ENCODE peak calls at places on chromosome 16, in seven cellular contexts. X is stomach; M is heart left ventricle; E is adrenal gland; K is effector memory CD4-positive, alpha-beta T cell; V is GM23248; I is lower lobe of right lung. H is an unnamed sample.
A peak's percentile ranks its signal among the peaks of the same experiment; 100 is the strongest.

GRCh38 chr16:6382787-6383515 is 949.7 kb upstream of the RBFOX1 start:
- DNase-seq in X (no peak), M (no peak), E (no peak), K (no peak), V (no peak), I (no peak), H (no peak)

GRCh38 chr16:4271176-4272113 is 1.4 kb downstream of the TFAP4 start:
- DNase-seq in X (peak; percentile 92), M (peak; percentile 93), E (peak; percentile 95), K (peak; percentile 66), V (peak; percentile 97), I (peak; percentile 97), H (peak; percentile 98)

GRCh38 chr16:30094541-30095165 is 1.4 kb downstream of the YPEL3 start:
- DNase-seq in X (no peak), M (no peak), E (no peak), K (no peak), V (no peak), I (no peak), H (no peak)

GRCh38 chr16:3235856-3236669 is 1.1 kb upstream of the ZNF200 start:
- DNase-seq in X (peak; percentile 40), M (peak; percentile 23), E (peak; percentile 39), K (peak; percentile 80), V (peak; percentile 49), I (peak; percentile 85), H (peak; percentile 73)

GRCh38 chr16:67100569-67101300 is 9.0 kb upstream of the PHAF1 start:
- DNase-seq in X (no peak), M (no peak), E (no peak), K (no peak), V (peak; percentile 55), I (no peak), H (no peak)

GRCh38 chr16:81633147-81633619 is 145.9 kb upstream of the PLCG2 start:
- DNase-seq in X (no peak), M (no peak), E (no peak), K (no peak), V (no peak), I (no peak), H (no peak)

GRCh38 chr16:84854759-84855158 is 35.0 kb downstream of the CRISPLD2 start:
- DNase-seq in X (no peak), M (no peak), E (no peak), K (no peak), V (no peak), I (no peak), H (no peak)

GRCh38 chr16:67082891-67083290 is 26.9 kb upstream of the PHAF1 start:
- DNase-seq in X (no peak), M (no peak), E (no peak), K (no peak), V (peak; percentile 47), I (no peak), H (no peak)

GRCh38 chr16:28324235-28324886 is 32.0 kb downstream of the SBK1 start:
- DNase-seq in X (peak; percentile 25), M (no peak), E (no peak), K (no peak), V (no peak), I (no peak), H (no peak)

GRCh38 chr16:66476328-66477027 is 49.4 kb downstream of the BEAN1 start:
- DNase-seq in X (no peak), M (no peak), E (no peak), K (no peak), V (peak; percentile 27), I (no peak), H (no peak)

GRCh38 chr16:87575027-87575804 is 27.1 kb upstream of the JPH3 start:
- DNase-seq in X (no peak), M (no peak), E (no peak), K (no peak), V (no peak), I (no peak), H (no peak)

GRCh38 chr16:52265446-52265861 is 281.5 kb downstream of the TOX3 start:
- DNase-seq in X (no peak), M (no peak), E (no peak), K (no peak), V (no peak), I (no peak), H (no peak)

GRCh38 chr16:16017812-16018211 is 68.4 kb downstream of the ABCC1 start:
- DNase-seq in X (no peak), M (no peak), E (no peak), K (no peak), V (no peak), I (no peak), H (no peak)

GRCh38 chr16:89194340-89195311 is 5.7 kb downstream of the SLC22A31 start:
- DNase-seq in X (no peak), M (no peak), E (no peak), K (no peak), V (no peak), I (peak; percentile 45), H (no peak)

GRCh38 chr16:885391-885790 is 84.9 kb upstream of the GNG13 start:
- DNase-seq in X (no peak), M (no peak), E (no peak), K (no peak), V (no peak), I (peak; percentile 6), H (no peak)

GRCh38 chr16:84599528-84600202 is 18.2 kb downstream of the COTL1 start:
- DNase-seq in X (peak; percentile 51), M (peak; percentile 40), E (peak; percentile 63), K (no peak), V (peak; percentile 87), I (peak; percentile 89), H (peak; percentile 83)

GRCh38 chr16:71552698-71553503 is 24.0 kb downstream of the TAT start:
- DNase-seq in X (no peak), M (no peak), E (no peak), K (no peak), V (no peak), I (no peak), H (no peak)

GRCh38 chr16:28195859-28196258 is 15.9 kb downstream of the XPO6 start:
- DNase-seq in X (no peak), M (no peak), E (no peak), K (no peak), V (no peak), I (no peak), H (no peak)

GRCh38 chr16:82713778-82714177 is 87.0 kb downstream of the CDH13 start:
- DNase-seq in X (no peak), M (no peak), E (no peak), K (no peak), V (no peak), I (no peak), H (no peak)

GRCh38 chr16:72126429-72126765 is 32.8 kb downstream of the DHX38 start:
- DNase-seq in X (no peak), M (no peak), E (peak; percentile 17), K (no peak), V (no peak), I (no peak), H (no peak)

GRCh38 chr16:12340151-12340733 is 363.7 kb downstream of the SNX29 start:
- DNase-seq in X (peak; percentile 41), M (no peak), E (peak; percentile 34), K (no peak), V (peak; percentile 85), I (no peak), H (no peak)

GRCh38 chr16:67233596-67233995 is 6.7 kb downstream of the TMEM208 start:
- DNase-seq in X (no peak), M (no peak), E (no peak), K (no peak), V (no peak), I (no peak), H (peak; percentile 19)

GRCh38 chr16:84829168-84829965 is 9.6 kb downstream of the CRISPLD2 start:
- DNase-seq in X (no peak), M (no peak), E (no peak), K (no peak), V (peak; percentile 81), I (no peak), H (peak; percentile 82)

GRCh38 chr16:16149710-16150116 is 73.6 kb downstream of the ABCC6 start:
- DNase-seq in X (no peak), M (no peak), E (no peak), K (no peak), V (no peak), I (no peak), H (no peak)

GRCh38 chr16:3738541-3738940 is 21.2 kb upstream of the TRAP1 start:
- DNase-seq in X (no peak), M (no peak), E (no peak), K (no peak), V (no peak), I (no peak), H (peak; percentile 11)

GRCh38 chr16:82340531-82340930 is 170.5 kb upstream of the MPHOSPH6 start:
- DNase-seq in X (no peak), M (no peak), E (no peak), K (no peak), V (no peak), I (no peak), H (no peak)

GRCh38 chr16:66168777-66169176 is 197.7 kb upstream of the CDH5 start:
- DNase-seq in X (no peak), M (no peak), E (no peak), K (no peak), V (peak; percentile 19), I (no peak), H (no peak)

GRCh38 chr16:67528870-67529638 is 425 bp downstream of the RIPOR1 start:
- DNase-seq in X (no peak), M (peak; percentile 55), E (peak; percentile 49), K (no peak), V (peak; percentile 86), I (peak; percentile 70), H (peak; percentile 82)

GRCh38 chr16:84331998-84332780 is 36.1 kb upstream of the ATP2C2 start:
- DNase-seq in X (no peak), M (no peak), E (no peak), K (no peak), V (peak; percentile 61), I (no peak), H (no peak)

GRCh38 chr16:35711435-35711834 is 2252.0 kb downstream of the TP53TG3F start:
- DNase-seq in X (no peak), M (no peak), E (no peak), K (no peak), V (no peak), I (no peak), H (no peak)
- H3K9me3 ChIP-seq in X (no peaks in the 10 kb centered on the region), M (no peaks in the 10 kb centered on the region), E (no peaks in the 10 kb centered on the region), K (peaks cover 28% of the 10 kb centered on the region), V (no peaks in the 10 kb centered on the region), I (peaks cover 17% of the 10 kb centered on the region), H (no peaks in the 10 kb centered on the region)

DNA sequence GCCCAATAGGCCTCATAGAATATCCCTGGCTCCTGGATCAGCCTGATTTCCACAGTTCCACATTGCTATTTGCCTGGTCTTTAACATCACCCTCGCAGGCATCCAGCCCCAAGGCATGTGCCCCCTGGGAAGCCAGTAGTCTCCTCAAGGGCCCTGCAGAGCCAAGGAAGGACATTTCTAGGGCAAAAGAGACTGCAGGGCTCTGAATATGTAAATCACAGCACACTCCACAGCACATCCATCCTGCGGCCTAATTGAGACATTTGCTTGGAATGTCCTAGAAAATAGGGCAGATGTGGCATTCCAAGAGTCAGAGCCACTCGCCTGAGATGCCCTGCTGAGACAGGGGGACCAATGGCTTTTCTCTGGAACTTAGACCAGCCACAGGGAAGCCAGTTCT is 11.4 kb upstream of the C16orf78 start:
- DNase-seq in X (no peak), M (no peak), E (no peak), K (no peak), V (no peak), I (no peak), H (no peak)
- H3K27me3 ChIP-seq in X (peaks cover 4% of the 10 kb centered on the region), M (no peaks in the 10 kb centered on the region), E (no peaks in the 10 kb centered on the region), K (no peaks in the 10 kb centered on the region), V (no peaks in the 10 kb centered on the region), I (no peaks in the 10 kb centered on the region), H (no peaks in the 10 kb centered on the region)

GRCh38 chr16:56611281-56611833 is 3.0 kb downstream of the MT2A start:
- DNase-seq in X (peak; percentile 69), M (peak; percentile 72), E (peak; percentile 96), K (no peak), V (peak; percentile 75), I (no peak), H (peak; percentile 83)
- H3K4me1 ChIP-seq in X (peaks cover 53% of the 10 kb centered on the region), M (peaks cover 35% of the 10 kb centered on the region), E (peaks cover 39% of the 10 kb centered on the region), K (peaks cover 36% of the 10 kb centered on the region), V (peaks cover 74% of the 10 kb centered on the region), I (peaks cover 42% of the 10 kb centered on the region), H (peaks cover 11% of the 10 kb centered on the region)

GRCh38 chr16:62883526-62883925 is 847.3 kb upstream of the CDH8 start:
- DNase-seq in X (no peak), M (no peak), E (no peak), K (no peak), V (no peak), I (no peak), H (no peak)
- H3K9me3 ChIP-seq in X (no peaks in the 10 kb centered on the region), M (no peaks in the 10 kb centered on the region), E (no peaks in the 10 kb centered on the region), K (no peaks in the 10 kb centered on the region), V (no peaks in the 10 kb centered on the region), I (no peaks in the 10 kb centered on the region), H (no peaks in the 10 kb centered on the region)